ENCODE peak calls at places on chromosomes 16 and 17, in four cellular contexts. H is heart right ventricle, V is tibial artery, F is lower lobe of right lung. Z is an unnamed sample.

GRCh38 chr17:32015245-32016013 is 8.2 kb downstream of the LRRC37B start:
- DNase-seq in H (no peak), V (no peak), F (no peak), Z (no peak)

GRCh38 chr16:50276128-50276444 is 9.7 kb downstream of the ADCY7 start:
- DNase-seq in H (no peak), V (no peak), F (no peak), Z (peak; percentile 57)

GRCh38 chr17:12620200-12620720 is 45.4 kb upstream of the MYOCD start:
- DNase-seq in H (no peak), V (no peak), F (no peak), Z (no peak)

GRCh38 chr16:71501562-71501961 is 12.4 kb upstream of the ZNF19 start:
- DNase-seq in H (no peak), V (no peak), F (no peak), Z (no peak)

GRCh38 chr17:3667366-3668278 is 756 bp downstream of the TAX1BP3 start:
- DNase-seq in H (peak; percentile 91), V (peak; percentile 85), F (peak; percentile 92), Z (peak; percentile 96)

GRCh38 chr16:72927199-72928088 is 120.5 kb downstream of the ZFHX3 start:
- DNase-seq in H (no peak), V (no peak), F (peak; percentile 77), Z (peak; percentile 84)

GRCh38 chr17:78343099-78343432 is 16.8 kb downstream of the SOCS3 start:
- DNase-seq in H (peak; percentile 72), V (peak; percentile 82), F (peak; percentile 81), Z (peak; percentile 84)

GRCh38 chr16:28258571-28258970 is 33.8 kb upstream of the SBK1 start:
- DNase-seq in H (peak; percentile 73), V (no peak), F (no peak), Z (peak; percentile 64)

GRCh38 chr17:12730931-12731521 is 58.3 kb upstream of the ARHGAP44 start:
- DNase-seq in H (peak; percentile 79), V (peak; percentile 84), F (peak; percentile 63), Z (peak; percentile 61)

GRCh38 chr16:50300942-50301625 is 34.7 kb downstream of the ADCY7 start:
- DNase-seq in H (no peak), V (peak; percentile 19), F (peak; percentile 41), Z (peak; percentile 32)

GRCh38 chr17:21213005-21213404 is 956 bp downstream of the TMEM11 start:
- DNase-seq in H (no peak), V (no peak), F (no peak), Z (no peak)
- H3K4me1 ChIP-seq in H (peaks cover 68% of the 10 kb centered on the region), V (no peaks in the 10 kb centered on the region), F (peaks cover 64% of the 10 kb centered on the region), Z (peaks cover 31% of the 10 kb centered on the region)

GRCh38 chr17:48484850-48485249 is 46.0 kb downstream of the HOXB1 start:
- DNase-seq in H (no peak), V (no peak), F (no peak), Z (no peak)

GRCh38 chr17:48484256-48484655 is 46.6 kb downstream of the HOXB1 start:
- DNase-seq in H (no peak), V (no peak), F (no peak), Z (no peak)

GRCh38 chr17:48487221-48487620 is 43.6 kb downstream of the HOXB1 start:
- DNase-seq in H (no peak), V (no peak), F (no peak), Z (no peak)

GRCh38 chr17:48488548-48489106 is 42.2 kb downstream of the HOXB1 start:
- DNase-seq in H (no peak), V (no peak), F (no peak), Z (no peak)

GRCh38 chr17:48486557-48486956 is 44.3 kb downstream of the HOXB1 start:
- DNase-seq in H (no peak), V (no peak), F (no peak), Z (peak; percentile 59)
- H3K27ac ChIP-seq in H (no peak overlapping the region), V (no peak overlapping the region), F (no peak overlapping the region), Z (no peak overlapping the region)

GRCh38 chr17:1931759-1932579 is 93.2 kb downstream of the RTN4RL1 start:
- DNase-seq in H (peak; percentile 58), V (no peak), F (no peak), Z (no peak)
- H3K4me3 ChIP-seq in H (no peak overlapping the region), V (no peak overlapping the region), F (no peak overlapping the region), Z (no peak overlapping the region)

GRCh38 chr16:23276821-23277220 is 25.3 kb upstream of the SCNN1B start:
- DNase-seq in H (no peak), V (no peak), F (no peak), Z (no peak)
- H3K4me1 ChIP-seq in H (no peaks in the 10 kb centered on the region), V (no peaks in the 10 kb centered on the region), F (no peaks in the 10 kb centered on the region), Z (no peaks in the 10 kb centered on the region)

DNA sequence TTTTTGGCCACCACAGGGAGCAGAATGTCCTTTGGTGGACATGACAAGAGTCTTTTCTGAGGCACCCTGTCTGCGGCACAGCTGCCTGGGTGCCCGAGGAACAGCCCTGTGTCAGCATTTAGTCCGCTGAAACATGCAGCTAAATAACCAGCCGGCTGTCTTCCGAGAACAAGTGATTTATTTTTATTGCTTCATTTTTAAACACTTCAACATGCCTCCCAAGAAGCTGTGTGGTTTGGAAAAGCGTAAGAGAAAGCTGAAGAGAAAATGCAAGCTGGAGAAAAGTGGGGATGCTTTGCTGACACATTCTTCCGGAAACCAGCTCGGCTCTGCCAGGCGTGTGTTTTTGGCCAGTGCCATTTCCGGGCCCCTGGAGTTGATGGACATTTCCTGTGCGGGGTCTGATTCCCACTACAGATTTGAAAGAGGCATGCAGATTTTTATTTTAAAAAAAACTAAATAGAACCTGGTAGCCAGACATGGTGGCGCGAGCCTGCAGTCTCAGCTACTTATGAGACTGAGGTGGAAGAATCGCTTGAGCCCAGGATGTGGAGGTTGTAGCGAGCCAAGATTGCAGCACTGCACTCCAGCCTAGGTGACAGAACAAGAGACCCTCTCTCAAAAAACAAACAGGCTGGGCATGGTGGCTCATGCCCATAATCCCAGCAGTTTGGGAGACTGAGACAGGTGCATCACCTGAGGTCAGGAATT is 94.8 kb downstream of the SEC14L1 start:
- DNase-seq in H (no peak), V (peak; percentile 61), F (peak; percentile 57), Z (no peak)
- H3K27ac ChIP-seq in H (peak overlapping the region; percentile 75), V (peak overlapping the region; percentile 67), F (peak overlapping the region; percentile 57), Z (peak overlapping the region; percentile 68)

GRCh38 chr16:89924298-89924924 is 1.3 kb downstream of the TUBB3 start:
- DNase-seq in H (no peak), V (no peak), F (no peak), Z (peak; percentile 50)
- H3K4me3 ChIP-seq in H (no peak overlapping the region), V (no peak overlapping the region), F (no peak overlapping the region), Z (peak overlapping the region; percentile 61)

GRCh38 chr17:74610108-74610507 is 13.4 kb downstream of the CD300E start:
- DNase-seq in H (no peak), V (no peak), F (no peak), Z (no peak)
- H3K4me1 ChIP-seq in H (peaks cover 5% of the 10 kb centered on the region), V (no peaks in the 10 kb centered on the region), F (no peaks in the 10 kb centered on the region), Z (no peaks in the 10 kb centered on the region)

DNA sequence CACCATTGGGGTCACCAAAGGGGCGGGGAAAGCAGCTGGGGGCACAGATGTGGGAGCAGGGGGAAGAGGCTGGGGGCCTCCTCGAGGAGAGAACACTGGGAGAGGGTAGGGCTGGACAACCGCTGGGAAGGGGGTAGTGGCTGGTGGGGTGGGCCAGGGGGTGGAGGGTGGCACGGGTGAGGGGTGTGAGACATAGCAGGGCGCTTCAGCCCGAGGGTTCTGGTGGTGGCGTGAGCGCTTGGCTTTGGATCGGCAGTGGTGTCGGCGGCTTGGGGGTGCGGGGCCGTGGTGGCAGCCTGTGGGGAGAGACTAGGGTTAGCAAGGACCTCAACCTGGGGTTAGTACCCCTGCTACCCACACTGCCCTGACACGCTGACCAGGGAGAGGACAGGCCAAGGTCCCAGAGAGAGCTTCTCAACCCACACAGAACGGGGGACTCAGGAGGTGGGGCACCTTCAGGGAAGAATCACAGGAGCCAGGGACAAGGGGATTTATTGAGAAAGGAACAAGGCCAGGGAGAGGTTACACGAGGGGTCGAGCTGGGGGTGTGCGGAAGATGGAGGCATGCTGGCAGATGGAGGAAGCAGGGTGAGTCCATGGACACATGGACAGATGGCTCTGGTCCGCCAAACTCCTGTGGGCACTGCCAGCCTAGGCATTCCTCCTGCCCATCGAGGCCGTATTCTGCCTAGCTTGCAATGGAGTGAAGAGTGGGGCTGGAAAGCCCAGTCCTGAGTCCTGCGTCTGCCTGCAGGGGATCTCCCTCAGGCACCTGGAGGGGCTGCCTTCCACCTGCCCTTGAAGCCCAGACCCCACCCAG is 8.4 kb downstream of the PER1 start:
- DNase-seq in H (no peak), V (peak; percentile 24), F (peak; percentile 45), Z (peak; percentile 67)
- H3K27ac ChIP-seq in H (no peak overlapping the region), V (peak overlapping the region; percentile 100), F (no peak overlapping the region), Z (no peak overlapping the region)

GRCh38 chr17:40056379-40057005 is 2.3 kb upstream of the MED24 start:
- DNase-seq in H (no peak), V (no peak), F (no peak), Z (no peak)
- H3K4me3 ChIP-seq in H (no peak overlapping the region), V (no peak overlapping the region), F (no peak overlapping the region), Z (no peak overlapping the region)

GRCh38 chr17:40321502-40322416 is 12.8 kb downstream of the RARA start:
- DNase-seq in H (peak; percentile 75), V (peak; percentile 33), F (no peak), Z (peak; percentile 60)
- H3K4me1 ChIP-seq in H (peaks cover 95% of the 10 kb centered on the region), V (peaks cover 26% of the 10 kb centered on the region), F (peaks cover 89% of the 10 kb centered on the region), Z (peaks cover 74% of the 10 kb centered on the region)